ENCODE peak calls at places on chromosomes 5 and 9, in six cellular contexts. I is GM23338, B is stomach, F is SK-N-SH, N is K562, D is Panc1. X is an unnamed sample. For H3K36me3, the result is how much of the 10 kb centered on the place peaks cover.

GRCh38 chr5:165161204-165161603 is 1655.8 kb downstream of the MAT2B start:
- DNase-seq in B (no peak), I (peak), N (no peak), F (no peak), D (no peak), X (no peak)

GRCh38 chr5:133423031-133423617 is 189.2 kb downstream of the FSTL4 start:
- DNase-seq in I (no peak), D (no peak), N (no peak), B (no peak), F (no peak), X (no peak)

GRCh38 chr9:15622596-15622995 is 69.8 kb downstream of the CCDC171 start:
- DNase-seq in I (peak), D (no peak), N (no peak), B (no peak), F (no peak), X (peak)

GRCh38 chr9:34046784-34047379 is 1.8 kb downstream of the UBAP2 start:
- DNase-seq in F (peak), N (no peak), B (no peak), D (no peak), I (peak), X (no peak)

GRCh38 chr5:84287964-84288363 is 96.7 kb downstream of the EDIL3 start:
- DNase-seq in F (no peak), B (no peak), N (no peak), D (no peak), I (no peak), X (no peak)

GRCh38 chr5:39021413-39021812 is 52.8 kb downstream of the RICTOR start:
- DNase-seq in B (no peak), I (peak), D (no peak), N (no peak), F (no peak), X (no peak)

GRCh38 chr5:136127560-136127959 is 5.1 kb upstream of the SMAD5 start:
- DNase-seq in I (no peak), B (no peak), N (no peak), F (no peak), D (no peak), X (no peak)

GRCh38 chr5:132050136-132050535 is 10.3 kb upstream of the IL3 start:
- DNase-seq in B (peak), N (no peak), I (no peak), F (no peak), D (no peak), X (no peak)

GRCh38 chr5:72465068-72465467 is 42.1 kb downstream of the ZNF366 start:
- DNase-seq in B (no peak), D (no peak), N (no peak), F (no peak), I (no peak), X (no peak)

GRCh38 chr5:120586646-120587045 is 122.5 kb downstream of the PRR16 start:
- DNase-seq in I (no peak), D (no peak), N (no peak), F (no peak), B (no peak), X (no peak)

GRCh38 chr9:133114451-133114885 is 6.6 kb downstream of the RALGDS start:
- DNase-seq in D (no peak), B (no peak), I (no peak), F (peak), N (no peak), X (no peak)

GRCh38 chr9:14212116-14212515 is 101.8 kb downstream of the NFIB start:
- DNase-seq in F (no peak), D (no peak), I (no peak), N (no peak), B (no peak), X (no peak)

GRCh38 chr5:1930880-1931589 is 48.3 kb upstream of the IRX4 start:
- DNase-seq in N (no peak), B (no peak), I (peak), F (peak), D (no peak), X (no peak)

GRCh38 chr5:158569534-158569933 is 530.2 kb downstream of the EBF1 start:
- DNase-seq in I (peak), N (no peak), D (no peak), F (no peak), B (no peak), X (no peak)

GRCh38 chr9:77793909-77794308 is 145.8 kb upstream of the GNA14 start:
- DNase-seq in B (no peak), D (peak), F (no peak), N (no peak), I (no peak), X (no peak)

GRCh38 chr9:132733133-132733815 is 63.0 kb downstream of the GTF3C4 start:
- DNase-seq in B (no peak), F (no peak), N (no peak), D (no peak), I (no peak), X (no peak)

GRCh38 chr9:127083598-127083997 is 38.8 kb downstream of the ANGPTL2 start:
- DNase-seq in I (no peak), N (no peak), D (no peak), B (no peak), F (no peak), X (no peak)

GRCh38 chr5:92769986-92770385 is 811.0 kb downstream of the NR2F1-AS1 start:
- DNase-seq in B (no peak), N (no peak), F (no peak), I (no peak), D (no peak), X (no peak)

GRCh38 chr5:160357861-160358411 is 12.5 kb downstream of the C1QTNF2 start:
- DNase-seq in D (no peak), B (no peak), I (no peak), F (no peak), N (no peak), X (no peak)

GRCh38 chr5:88829053-88829452 is 53.9 kb downstream of the MEF2C start:
- DNase-seq in F (no peak), I (peak), N (peak), D (no peak), B (no peak), X (no peak)

GRCh38 chr5:158194561-158194961 is 335.6 kb upstream of the CLINT1 start:
- DNase-seq in N (no peak), F (no peak), B (no peak), I (no peak), D (no peak), X (no peak)

DNA sequence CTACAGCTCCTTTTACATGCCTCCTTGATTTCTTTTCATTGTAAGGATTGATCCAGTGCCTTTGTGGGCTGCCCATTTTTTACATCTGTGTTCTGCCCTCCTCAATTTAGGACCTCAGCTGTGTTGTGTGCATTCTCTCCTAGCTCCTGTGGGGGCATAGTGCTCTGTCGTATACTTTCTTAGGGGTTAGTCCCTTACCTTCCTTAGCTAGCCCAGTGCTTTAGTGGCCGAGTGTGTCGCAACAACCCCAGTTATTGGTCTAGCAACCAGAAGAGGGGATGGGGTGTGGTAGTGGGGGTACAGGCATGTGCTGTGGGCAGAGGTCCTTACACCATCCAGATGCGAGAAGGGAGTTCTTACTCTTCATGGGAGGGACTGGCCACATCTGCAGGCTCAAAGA is 12.1 kb downstream of the MTRR start:
- DNase-seq in F (no peak), N (no peak), D (no peak), I (no peak), B (no peak), X (no peak)
- H3K36me3 ChIP-seq in F (half or more), N (half or more), D (under half), I (half or more), B (half or more), X (half or more)

GRCh38 chr9:13049223-13049622 is 230.3 kb downstream of the MPDZ start:
- DNase-seq in I (peak), F (no peak), D (no peak), B (no peak), N (no peak), X (peak)
- TF ChIP-seq POLR2AphosphoS5 in I (no peak), F (no peak), D (no peak), B (no peak), N (no peak), X (no peak)

DNA sequence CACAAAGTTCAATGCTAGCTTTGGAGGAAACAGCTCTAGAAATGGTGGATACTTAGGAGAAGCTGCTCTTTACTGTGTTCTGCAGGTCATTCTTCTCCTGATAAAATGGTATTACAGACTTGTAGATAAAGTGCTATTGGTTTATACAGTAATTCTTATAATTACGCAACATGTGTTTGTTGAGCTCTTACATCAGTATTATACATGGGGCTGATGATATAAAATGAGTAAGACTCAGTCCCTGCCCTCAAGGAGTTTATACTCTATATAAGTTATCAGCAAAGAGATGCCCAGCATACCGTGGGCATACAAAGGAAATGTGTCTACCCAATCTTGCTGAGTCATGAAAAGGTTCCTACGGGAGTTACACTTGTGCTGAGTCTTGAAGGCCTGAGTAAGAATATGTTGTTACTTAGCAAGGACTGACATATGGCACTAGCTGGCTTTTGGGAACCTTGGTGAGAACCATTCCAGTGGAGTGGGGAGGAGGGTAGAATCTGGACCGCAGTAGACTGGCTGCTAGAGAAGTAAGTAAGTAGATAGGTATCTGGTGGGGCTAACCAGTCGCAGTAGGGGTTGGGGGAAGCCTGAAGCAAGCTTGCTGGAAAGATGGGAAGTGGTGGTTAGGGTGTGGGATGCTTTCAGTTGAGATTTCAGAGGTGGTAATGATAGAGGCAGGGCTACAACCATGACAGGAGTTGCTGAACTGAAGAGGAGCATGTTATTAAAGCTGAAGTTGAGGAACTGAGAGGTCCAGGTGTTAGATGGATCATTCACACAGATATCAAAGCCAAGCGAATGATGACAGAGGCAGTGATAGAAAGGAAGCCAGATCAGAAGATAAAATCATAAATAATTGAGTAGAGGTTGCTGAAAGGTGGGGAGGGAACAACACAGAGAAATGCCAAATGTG is 11.1 kb upstream of the TTC23L start:
- DNase-seq in N (no peak), B (no peak), I (no peak), D (no peak), F (no peak), X (no peak)
- H3K36me3 ChIP-seq in N (half or more), B (half or more), I (half or more), D (under half), F (half or more), X (under half)

GRCh38 chr5:152331006-152331405 is 74.1 kb downstream of the NMUR2 start:
- DNase-seq in B (no peak), I (no peak), D (no peak), N (no peak), F (no peak), X (no peak)

GRCh38 chr5:152331718-152332117 is 73.4 kb downstream of the NMUR2 start:
- DNase-seq in F (no peak), D (no peak), I (no peak), N (no peak), B (no peak), X (no peak)

GRCh38 chr5:152329896-152330295 is 75.2 kb downstream of the NMUR2 start:
- DNase-seq in F (no peak), I (no peak), B (no peak), D (no peak), N (no peak), X (no peak)

GRCh38 chr5:152335461-152335860 is 69.6 kb downstream of the NMUR2 start:
- DNase-seq in I (no peak), B (no peak), N (no peak), F (no peak), D (no peak), X (no peak)

DNA sequence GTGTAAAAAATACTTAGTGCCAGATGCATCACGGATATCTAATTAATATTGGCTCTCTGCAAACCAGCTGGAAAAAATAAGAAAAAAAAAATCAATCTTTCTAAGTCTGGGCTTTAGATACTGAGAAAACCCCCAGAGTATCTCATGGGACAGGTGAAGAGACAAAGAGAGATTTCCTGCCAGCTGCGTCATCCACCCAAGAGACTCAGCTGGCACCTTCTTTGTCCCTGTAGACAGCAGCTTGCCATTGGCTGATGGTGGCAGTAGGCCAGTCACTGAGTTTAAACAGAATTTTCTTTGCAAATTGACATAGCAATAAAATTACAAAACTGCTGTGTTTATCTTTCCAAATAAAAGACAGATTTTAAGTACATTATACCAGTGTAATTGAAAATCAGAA is 72.4 kb downstream of the NMUR2 start:
- DNase-seq in D (no peak), I (no peak), F (no peak), N (no peak), B (no peak), X (no peak)
- TF ChIP-seq POLR2AphosphoS5 in D (no peak), I (no peak), F (no peak), N (no peak), B (no peak), X (no peak)

DNA sequence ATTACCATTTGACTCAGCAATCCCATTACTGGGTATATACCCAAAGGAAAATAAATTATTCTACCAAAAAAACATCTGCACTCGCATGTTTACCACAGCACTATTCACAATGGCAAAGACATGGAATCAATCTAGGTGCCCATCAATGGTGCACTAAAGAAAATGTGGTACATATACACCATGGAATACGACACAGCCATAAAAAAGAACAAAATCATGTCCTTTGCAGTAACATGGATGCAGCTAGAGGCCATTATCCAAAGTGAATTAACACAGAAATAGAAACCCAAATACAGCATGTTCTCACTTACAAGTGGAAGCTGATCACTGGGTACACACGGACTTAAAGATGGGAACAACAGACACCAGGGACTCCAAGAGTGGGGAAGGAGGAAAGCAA is 2.1 kb downstream of the CDC23 start:
- DNase-seq in B (no peak), N (no peak), I (no peak), D (no peak), F (no peak), X (no peak)
- H3K36me3 ChIP-seq in B (under half), N (under half), I (under half), D (under half), F (under half), X (under half)

GRCh38 chr9:128689820-128690683 is 1.0 kb downstream of the SET start:
- DNase-seq in D (no peak), I (peak), F (peak), B (peak), N (peak), X (no peak)
- TF ChIP-seq POLR2AphosphoS5 in D (no peak), I (peak), F (no peak), B (no peak), N (no peak), X (no peak)

GRCh38 chr9:4839470-4839912 is 46.7 kb downstream of the RCL1 start:
- DNase-seq in F (no peak), I (no peak), B (no peak), D (no peak), N (no peak), X (no peak)
- H3K36me3 ChIP-seq in F (under half), I (under half), B (half or more), D (under half), N (half or more), X (under half)

DNA sequence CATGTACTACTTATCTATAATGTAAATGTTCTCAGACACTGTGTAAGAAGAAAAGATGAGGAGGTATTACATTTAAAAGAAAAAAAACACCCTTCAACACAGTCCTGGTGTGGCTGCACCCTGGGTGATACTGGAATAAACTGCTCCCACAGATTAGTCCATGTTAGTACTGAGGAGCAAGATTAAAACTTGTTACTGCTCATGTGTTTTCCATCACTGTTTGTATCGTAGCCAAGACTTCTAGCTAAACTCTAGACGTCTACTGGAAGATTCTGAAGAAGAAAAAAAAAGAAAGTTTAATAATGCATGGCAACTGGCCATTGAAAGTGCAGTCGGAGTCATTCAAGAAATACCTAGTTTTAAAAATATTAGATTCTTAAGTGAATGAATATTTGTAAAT is at the start of gene ASPN:
- DNase-seq in F (no peak), I (no peak), B (no peak), D (no peak), N (no peak), X (no peak)
- TF ChIP-seq POLR2AphosphoS5 in F (peak), I (no peak), B (no peak), D (no peak), N (no peak), X (no peak)

X was measured in SK-N-MC.